ENCODE peak calls at places on chromosome X, in four cellular contexts. Z is mesenchymal stem cell, X is transverse colon, M is fibroblast of lung. R is an unnamed sample.

GRCh38 chrX:2767631-2768455 is 16.0 kb downstream of the XG start:
- DNase-seq in Z (peak; percentile 79), X (peak; percentile 22), M (no peak), R (peak; percentile 32)

GRCh38 chrX:2766921-2767320 is 15.1 kb downstream of the XG start:
- DNase-seq in Z (peak; percentile 15), X (no peak), M (no peak), R (no peak)

GRCh38 chrX:283115-283845 is 2.1 kb downstream of the PLCXD1 start:
- DNase-seq in Z (peak; percentile 90), X (peak; percentile 92), M (peak; percentile 86), R (peak; percentile 83)

GRCh38 chrX:130789793-130790192 is 113.2 kb downstream of the ENOX2 start:
- DNase-seq in Z (no peak), X (no peak), M (no peak), R (no peak)

GRCh38 chrX:57044226-57044625 is 48.9 kb upstream of the SPIN3 start:
- DNase-seq in Z (no peak), X (no peak), M (no peak), R (no peak)

GRCh38 chrX:140762061-140762460 is 52.5 kb downstream of the LINC00632 start:
- DNase-seq in Z (peak; percentile 81), X (peak; percentile 13), M (peak; percentile 75), R (no peak)

GRCh38 chrX:17860179-17860780 is 818 bp downstream of the RAI2 start:
- DNase-seq in Z (peak; percentile 0), X (no peak), M (no peak), R (no peak)

GRCh38 chrX:43106009-43106408 is 328.0 kb upstream of the PPP1R2C start:
- DNase-seq in Z (no peak), X (no peak), M (no peak), R (no peak)

GRCh38 chrX:18549643-18550042 is 122.3 kb downstream of the RS1 start:
- DNase-seq in Z (no peak), X (no peak), M (no peak), R (no peak)

GRCh38 chrX:9519546-9520210 is 54.8 kb downstream of the TBL1X start:
- DNase-seq in Z (no peak), X (no peak), M (no peak), R (no peak)

GRCh38 chrX:13376857-13377441 is 57.1 kb upstream of the ATXN3L start:
- DNase-seq in Z (peak; percentile 86), X (no peak), M (peak; percentile 98), R (no peak)

GRCh38 chrX:115047181-115047580 is 29.8 kb upstream of the IL13RA2 start:
- DNase-seq in Z (peak; percentile 8), X (no peak), M (peak; percentile 2), R (no peak)

GRCh38 chrX:108271397-108271787 is 166.8 kb downstream of the COL4A6 start:
- DNase-seq in Z (no peak), X (no peak), M (no peak), R (no peak)

GRCh38 chrX:84187501-84188319 is at the start of gene RPS6KA6:
- DNase-seq in Z (peak; percentile 40), X (peak; percentile 22), M (peak; percentile 18), R (no peak)

GRCh38 chrX:46589977-46590723 is 16.6 kb downstream of the CHST7 start:
- DNase-seq in Z (no peak), X (no peak), M (peak; percentile 72), R (no peak)

GRCh38 chrX:11374570-11374969 is 81.4 kb downstream of the AMELX start:
- DNase-seq in Z (no peak), X (no peak), M (no peak), R (no peak)

GRCh38 chrX:119505945-119506344 is 37.7 kb downstream of the SLC25A5 start:
- DNase-seq in Z (no peak), X (peak; percentile 38), M (no peak), R (no peak)

GRCh38 chrX:14095702-14096101 is 66.0 kb upstream of the GEMIN8 start:
- DNase-seq in Z (peak; percentile 53), X (peak; percentile 9), M (peak; percentile 57), R (peak; percentile 11)

GRCh38 chrX:110944323-110944761 is 148.7 kb upstream of the CHRDL1 start:
- DNase-seq in Z (no peak), X (no peak), M (no peak), R (peak; percentile 14)

GRCh38 chrX:129798888-129799287 is 19.1 kb downstream of the SASH3 start:
- DNase-seq in Z (no peak), X (no peak), M (no peak), R (no peak)

GRCh38 chrX:71679575-71680207 is 12.3 kb downstream of the LOC101059915 start:
- DNase-seq in Z (no peak), X (no peak), M (no peak), R (no peak)

GRCh38 chrX:138794285-138794684 is 82.8 kb upstream of the FGF13 start:
- DNase-seq in Z (no peak), X (no peak), M (no peak), R (no peak)

GRCh38 chrX:8639949-8640348 is 92.0 kb downstream of the ANOS1 start:
- DNase-seq in Z (no peak), X (no peak), M (no peak), R (no peak)

GRCh38 chrX:108701633-108702032 is 34.7 kb downstream of the IRS4 start:
- DNase-seq in Z (no peak), X (no peak), M (no peak), R (no peak)

GRCh38 chrX:9988762-9989161 is 21.6 kb downstream of the CLDN34 start:
- DNase-seq in Z (no peak), X (no peak), M (peak; percentile 18), R (no peak)

GRCh38 chrX:30875957-30876356 is 13.1 kb downstream of the TAB3 start:
- DNase-seq in Z (peak; percentile 83), X (no peak), M (peak; percentile 72), R (no peak)

GRCh38 chrX:56798866-56799864 is 70.1 kb downstream of the NBDY start:
- DNase-seq in Z (no peak), X (peak; percentile 26), M (no peak), R (no peak)

GRCh38 chrX:71082253-71082652 is 13.4 kb upstream of the FOXO4 start:
- DNase-seq in Z (no peak), X (no peak), M (no peak), R (no peak)

GRCh38 chrX:114580336-114580735 is 3.5 kb upstream of the HTR2C start:
- DNase-seq in Z (peak; percentile 17), X (no peak), M (peak; percentile 29), R (no peak)

GRCh38 chrX:130295519-130296314 is 27.0 kb upstream of the ZNF280C start:
- DNase-seq in Z (peak; percentile 0), X (no peak), M (peak; percentile 41), R (no peak)

GRCh38 chrX:17247144-17247543 is 127.9 kb upstream of the NHS start:
- DNase-seq in Z (no peak), X (no peak), M (no peak), R (no peak)

GRCh38 chrX:68894513-68895338 is 65.9 kb downstream of the EFNB1 start:
- DNase-seq in Z (peak; percentile 63), X (peak; percentile 65), M (peak; percentile 47), R (peak; percentile 37)

GRCh38 chrX:129787336-129788055 is 7.7 kb downstream of the SASH3 start:
- DNase-seq in Z (no peak), X (no peak), M (no peak), R (no peak)

DNA sequence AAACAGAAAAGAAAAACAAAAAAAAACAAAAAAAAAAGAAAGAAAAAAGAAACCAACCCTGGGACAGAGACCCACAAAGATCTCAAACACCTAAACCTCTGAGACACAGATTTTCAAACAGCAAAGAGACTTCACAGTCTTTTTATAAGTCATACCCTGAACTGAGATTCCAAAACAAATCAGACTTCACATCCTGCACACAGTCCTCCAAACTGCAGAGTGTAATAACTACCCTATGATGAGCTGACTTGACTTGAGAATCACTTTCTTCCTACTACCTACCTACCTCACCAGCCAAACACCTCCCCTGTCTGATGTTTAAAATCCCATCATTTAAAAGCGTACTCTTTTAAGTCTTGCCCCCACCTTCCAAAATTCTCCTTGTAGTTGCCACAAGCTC is 25.2 kb upstream of the GLOD5 start:
- DNase-seq in Z (no peak), X (no peak), M (no peak), R (no peak)
- H3K27ac ChIP-seq in Z (no peak overlapping the region), X (no peak overlapping the region), M (no peak overlapping the region), R (no peak overlapping the region)

GRCh38 chrX:40153335-40154221 is 55.8 kb upstream of the BCOR start:
- DNase-seq in Z (peak; percentile 53), X (peak; percentile 68), M (peak; percentile 52), R (no peak)

GRCh38 chrX:40150503-40150902 is 52.7 kb upstream of the BCOR start:
- DNase-seq in Z (peak; percentile 39), X (no peak), M (no peak), R (no peak)

GRCh38 chrX:40151211-40152172 is 53.7 kb upstream of the BCOR start:
- DNase-seq in Z (peak; percentile 69), X (no peak), M (no peak), R (no peak)

GRCh38 chrX:40152706-40153334 is 55.1 kb upstream of the BCOR start:
- DNase-seq in Z (peak; percentile 34), X (peak; percentile 52), M (no peak), R (no peak)

GRCh38 chrX:40152173-40152705 is 54.5 kb upstream of the BCOR start:
- DNase-seq in Z (peak; percentile 49), X (peak; percentile 51), M (no peak), R (no peak)
- H3K27ac ChIP-seq in Z (no peak overlapping the region), X (peak overlapping the region; percentile 69), M (no peak overlapping the region), R (peak overlapping the region; percentile 65)

DNA sequence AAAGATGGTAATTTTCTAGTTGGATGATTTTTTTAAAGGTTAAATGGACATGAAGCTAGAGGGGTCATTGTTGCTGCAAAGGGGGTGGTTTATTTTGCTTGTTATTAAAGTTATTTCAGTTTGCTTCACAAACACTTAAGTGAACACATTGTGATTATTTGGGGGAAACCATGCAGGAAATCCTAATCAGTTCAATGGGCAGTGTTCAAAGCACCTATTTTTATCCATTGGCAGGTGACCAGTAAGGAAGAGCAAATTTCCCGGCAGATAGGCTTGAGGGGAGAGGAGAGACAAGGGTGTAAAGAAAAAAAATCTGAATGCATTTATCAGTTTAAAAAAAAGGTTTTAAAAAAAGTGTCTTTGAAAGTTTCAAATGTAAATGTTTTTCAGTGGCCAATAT is 17.6 kb downstream of the GPR174 start:
- DNase-seq in Z (no peak), X (no peak), M (no peak), R (no peak)
- H3K27ac ChIP-seq in Z (no peak overlapping the region), X (no peak overlapping the region), M (no peak overlapping the region), R (no peak overlapping the region)

DNA sequence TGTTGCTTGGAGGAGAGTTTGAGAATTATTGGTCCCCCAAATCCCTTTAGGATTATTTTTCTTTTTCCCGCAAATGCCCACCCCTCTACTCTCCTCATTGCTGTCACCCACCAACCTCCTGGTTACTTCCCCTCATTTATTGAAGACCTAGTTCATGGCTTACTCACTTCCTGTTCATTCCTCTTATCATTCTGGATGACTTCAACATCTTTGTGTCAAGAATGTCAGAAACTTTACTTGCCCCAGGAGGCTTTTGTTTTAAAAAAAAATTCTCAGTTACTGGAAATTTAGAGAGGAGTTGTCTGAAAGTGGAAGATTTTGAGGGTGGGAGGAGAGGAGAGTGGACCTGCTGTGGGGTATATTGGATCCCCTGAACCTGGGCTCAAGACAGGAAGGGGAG is 69.7 kb upstream of the ESX1 start:
- DNase-seq in Z (no peak), X (no peak), M (no peak), R (no peak)
- H3K27ac ChIP-seq in Z (no peak overlapping the region), X (no peak overlapping the region), M (no peak overlapping the region), R (no peak overlapping the region)